ENCODE peak calls at places on chromosomes 4 and X, in eight cellular contexts. One of them, this sample, is unnamed.

GRCh38 chr4:12979797-12980196 is 504.3 kb downstream of the RAB28 start:
- DNase-seq in fibroblast of villous mesenchyme: no peak
- DNase-seq in Panc1: no peak
- DNase-seq in OCI-LY7: no peak
- DNase-seq in dorsolateral prefrontal cortex: no peak
- DNase-seq in foreskin fibroblast: no peak
- DNase-seq in fibroblast of mammary gland: no peak
- DNase-seq in mammary epithelial cell: no peak
- DNase-seq in this sample: no peak

GRCh38 chr4:87746001-87746400 is 53.4 kb upstream of the IBSP start:
- DNase-seq in fibroblast of villous mesenchyme: no peak
- DNase-seq in fibroblast of mammary gland: no peak
- DNase-seq in foreskin fibroblast: no peak
- DNase-seq in mammary epithelial cell: no peak
- DNase-seq in dorsolateral prefrontal cortex: no peak
- DNase-seq in Panc1: no peak
- DNase-seq in OCI-LY7: no peak
- DNase-seq in this sample: no peak

GRCh38 chr4:183729430-183730328 is 70.6 kb downstream of the TRAPPC11 start:
- DNase-seq in Panc1: no peak
- DNase-seq in dorsolateral prefrontal cortex: no peak
- DNase-seq in foreskin fibroblast: peak; percentile 1
- DNase-seq in fibroblast of mammary gland: peak; percentile 71
- DNase-seq in OCI-LY7: no peak
- DNase-seq in fibroblast of villous mesenchyme: no peak
- DNase-seq in mammary epithelial cell: peak; percentile 97
- DNase-seq in this sample: no peak

GRCh38 chr4:132276989-132277388 is 872.1 kb upstream of the PCDH10 start:
- DNase-seq in mammary epithelial cell: no peak
- DNase-seq in dorsolateral prefrontal cortex: no peak
- DNase-seq in OCI-LY7: no peak
- DNase-seq in fibroblast of mammary gland: no peak
- DNase-seq in foreskin fibroblast: no peak
- DNase-seq in fibroblast of villous mesenchyme: no peak
- DNase-seq in Panc1: no peak
- DNase-seq in this sample: no peak

GRCh38 chr4:56530269-56531148 is 24.9 kb downstream of the ARL9 start:
- DNase-seq in fibroblast of mammary gland: peak; percentile 77
- DNase-seq in Panc1: no peak
- DNase-seq in mammary epithelial cell: peak; percentile 55
- DNase-seq in fibroblast of villous mesenchyme: peak; percentile 80
- DNase-seq in foreskin fibroblast: peak; percentile 77
- DNase-seq in dorsolateral prefrontal cortex: peak; percentile 82
- DNase-seq in OCI-LY7: no peak
- DNase-seq in this sample: peak; percentile 45

GRCh38 chrX:48942895-48943294 is 14.5 kb downstream of the OTUD5 start:
- DNase-seq in dorsolateral prefrontal cortex: no peak
- DNase-seq in foreskin fibroblast: no peak
- DNase-seq in fibroblast of mammary gland: no peak
- DNase-seq in OCI-LY7: no peak
- DNase-seq in mammary epithelial cell: no peak
- DNase-seq in Panc1: no peak
- DNase-seq in fibroblast of villous mesenchyme: no peak
- DNase-seq in this sample: no peak

GRCh38 chr4:165208741-165209388 is 1.5 kb downstream of the KLHL2 start:
- DNase-seq in foreskin fibroblast: no peak
- DNase-seq in mammary epithelial cell: peak; percentile 32
- DNase-seq in fibroblast of mammary gland: peak; percentile 32
- DNase-seq in Panc1: no peak
- DNase-seq in OCI-LY7: peak; percentile 9
- DNase-seq in fibroblast of villous mesenchyme: peak; percentile 5
- DNase-seq in dorsolateral prefrontal cortex: no peak
- DNase-seq in this sample: no peak

GRCh38 chr4:159444668-159445067 is 341.8 kb downstream of the RAPGEF2 start:
- DNase-seq in fibroblast of villous mesenchyme: peak; percentile 28
- DNase-seq in Panc1: no peak
- DNase-seq in OCI-LY7: no peak
- DNase-seq in foreskin fibroblast: no peak
- DNase-seq in dorsolateral prefrontal cortex: no peak
- DNase-seq in mammary epithelial cell: peak; percentile 60
- DNase-seq in fibroblast of mammary gland: peak; percentile 60
- DNase-seq in this sample: no peak

GRCh38 chr4:173168396-173169177 is at the start of gene GALNT7:
- DNase-seq in fibroblast of villous mesenchyme: no peak
- DNase-seq in fibroblast of mammary gland: peak; percentile 40
- DNase-seq in Panc1: no peak
- DNase-seq in dorsolateral prefrontal cortex: peak; percentile 65
- DNase-seq in OCI-LY7: peak; percentile 74
- DNase-seq in mammary epithelial cell: peak; percentile 66
- DNase-seq in foreskin fibroblast: peak; percentile 33
- DNase-seq in this sample: no peak

GRCh38 chr4:71827811-71828210 is 43.9 kb upstream of the GC start:
- DNase-seq in fibroblast of villous mesenchyme: no peak
- DNase-seq in fibroblast of mammary gland: no peak
- DNase-seq in Panc1: no peak
- DNase-seq in mammary epithelial cell: no peak
- DNase-seq in foreskin fibroblast: no peak
- DNase-seq in dorsolateral prefrontal cortex: no peak
- DNase-seq in OCI-LY7: no peak
- DNase-seq in this sample: no peak

GRCh38 chrX:125497667-125498066 is 178.0 kb downstream of the TEX13C start:
- DNase-seq in dorsolateral prefrontal cortex: no peak
- DNase-seq in foreskin fibroblast: no peak
- DNase-seq in fibroblast of mammary gland: no peak
- DNase-seq in Panc1: no peak
- DNase-seq in mammary epithelial cell: no peak
- DNase-seq in OCI-LY7: no peak
- DNase-seq in fibroblast of villous mesenchyme: no peak
- DNase-seq in this sample: no peak

GRCh38 chr4:67292649-67293048 is 252.7 kb downstream of the CENPC start:
- DNase-seq in Panc1: no peak
- DNase-seq in fibroblast of mammary gland: no peak
- DNase-seq in mammary epithelial cell: no peak
- DNase-seq in dorsolateral prefrontal cortex: no peak
- DNase-seq in OCI-LY7: no peak
- DNase-seq in foreskin fibroblast: no peak
- DNase-seq in fibroblast of villous mesenchyme: no peak
- DNase-seq in this sample: no peak

GRCh38 chr4:78775278-78776030 is 696 bp upstream of the BMP2K start:
- DNase-seq in fibroblast of villous mesenchyme: peak; percentile 80
- DNase-seq in mammary epithelial cell: peak; percentile 72
- DNase-seq in foreskin fibroblast: peak; percentile 81
- DNase-seq in dorsolateral prefrontal cortex: peak; percentile 94
- DNase-seq in fibroblast of mammary gland: peak; percentile 73
- DNase-seq in OCI-LY7: peak; percentile 89
- DNase-seq in Panc1: peak; percentile 15
- DNase-seq in this sample: peak; percentile 60

GRCh38 chr4:140884431-140885058 is 128.4 kb upstream of the TBC1D9 start:
- DNase-seq in dorsolateral prefrontal cortex: no peak
- DNase-seq in Panc1: peak; percentile 45
- DNase-seq in foreskin fibroblast: peak; percentile 63
- DNase-seq in mammary epithelial cell: peak; percentile 46
- DNase-seq in OCI-LY7: peak; percentile 86
- DNase-seq in fibroblast of mammary gland: peak; percentile 81
- DNase-seq in fibroblast of villous mesenchyme: peak; percentile 74
- DNase-seq in this sample: peak; percentile 68

GRCh38 chr4:74038161-74039064 is at the start of gene CXCL3:
- DNase-seq in Panc1: no peak
- DNase-seq in fibroblast of villous mesenchyme: peak; percentile 55
- DNase-seq in foreskin fibroblast: peak; percentile 65
- DNase-seq in dorsolateral prefrontal cortex: peak; percentile 72
- DNase-seq in OCI-LY7: no peak
- DNase-seq in fibroblast of mammary gland: peak; percentile 63
- DNase-seq in mammary epithelial cell: peak; percentile 94
- DNase-seq in this sample: no peak

GRCh38 chr4:158035662-158036195 is 137.1 kb downstream of the GASK1B start:
- DNase-seq in foreskin fibroblast: no peak
- DNase-seq in Panc1: no peak
- DNase-seq in mammary epithelial cell: no peak
- DNase-seq in fibroblast of villous mesenchyme: no peak
- DNase-seq in dorsolateral prefrontal cortex: no peak
- DNase-seq in fibroblast of mammary gland: no peak
- DNase-seq in OCI-LY7: no peak
- DNase-seq in this sample: no peak

GRCh38 chr4:153401501-153401900 is 57.0 kb downstream of the MND1 start:
- DNase-seq in mammary epithelial cell: no peak
- DNase-seq in fibroblast of mammary gland: no peak
- DNase-seq in foreskin fibroblast: no peak
- DNase-seq in OCI-LY7: no peak
- DNase-seq in Panc1: no peak
- DNase-seq in fibroblast of villous mesenchyme: no peak
- DNase-seq in dorsolateral prefrontal cortex: no peak
- DNase-seq in this sample: no peak

GRCh38 chr4:124713213-124713592 is 671 bp upstream of the ANKRD50 start:
- DNase-seq in foreskin fibroblast: peak; percentile 63
- DNase-seq in fibroblast of mammary gland: peak; percentile 81
- DNase-seq in Panc1: no peak
- DNase-seq in dorsolateral prefrontal cortex: peak; percentile 84
- DNase-seq in fibroblast of villous mesenchyme: peak; percentile 74
- DNase-seq in OCI-LY7: peak; percentile 2
- DNase-seq in mammary epithelial cell: peak; percentile 54
- DNase-seq in this sample: peak; percentile 31

GRCh38 chr4:148163011-148163410 is 279.2 kb downstream of the NR3C2 start:
- DNase-seq in OCI-LY7: no peak
- DNase-seq in foreskin fibroblast: no peak
- DNase-seq in fibroblast of mammary gland: no peak
- DNase-seq in mammary epithelial cell: peak; percentile 19
- DNase-seq in dorsolateral prefrontal cortex: no peak
- DNase-seq in fibroblast of villous mesenchyme: no peak
- DNase-seq in Panc1: no peak
- DNase-seq in this sample: no peak

GRCh38 chr4:118839221-118839927 is 3.4 kb upstream of the SEC24D start:
- DNase-seq in dorsolateral prefrontal cortex: no peak
- DNase-seq in fibroblast of mammary gland: no peak
- DNase-seq in foreskin fibroblast: no peak
- DNase-seq in OCI-LY7: no peak
- DNase-seq in mammary epithelial cell: no peak
- DNase-seq in Panc1: no peak
- DNase-seq in fibroblast of villous mesenchyme: peak; percentile 38
- DNase-seq in this sample: no peak

GRCh38 chr4:8235224-8235623 is 34.3 kb upstream of the HTRA3 start:
- DNase-seq in OCI-LY7: peak; percentile 28
- DNase-seq in fibroblast of mammary gland: no peak
- DNase-seq in foreskin fibroblast: no peak
- DNase-seq in dorsolateral prefrontal cortex: no peak
- DNase-seq in mammary epithelial cell: no peak
- DNase-seq in Panc1: no peak
- DNase-seq in fibroblast of villous mesenchyme: no peak
- DNase-seq in this sample: no peak

GRCh38 chr4:52822583-52823477 is 39.3 kb upstream of the RASL11B start:
- DNase-seq in dorsolateral prefrontal cortex: no peak
- DNase-seq in fibroblast of villous mesenchyme: peak; percentile 98
- DNase-seq in OCI-LY7: no peak
- DNase-seq in foreskin fibroblast: peak; percentile 93
- DNase-seq in Panc1: no peak
- DNase-seq in fibroblast of mammary gland: peak; percentile 98
- DNase-seq in mammary epithelial cell: peak; percentile 85
- DNase-seq in this sample: peak; percentile 55

GRCh38 chr4:52824603-52825310 is 37.4 kb upstream of the RASL11B start:
- DNase-seq in fibroblast of mammary gland: peak; percentile 53
- DNase-seq in fibroblast of villous mesenchyme: peak; percentile 94
- DNase-seq in mammary epithelial cell: no peak
- DNase-seq in OCI-LY7: no peak
- DNase-seq in dorsolateral prefrontal cortex: no peak
- DNase-seq in foreskin fibroblast: peak; percentile 87
- DNase-seq in Panc1: no peak
- DNase-seq in this sample: peak; percentile 23

GRCh38 chr4:52825311-52826090 is 36.6 kb upstream of the RASL11B start:
- DNase-seq in mammary epithelial cell: no peak
- DNase-seq in dorsolateral prefrontal cortex: no peak
- DNase-seq in fibroblast of villous mesenchyme: no peak
- DNase-seq in OCI-LY7: no peak
- DNase-seq in foreskin fibroblast: no peak
- DNase-seq in Panc1: no peak
- DNase-seq in fibroblast of mammary gland: no peak
- DNase-seq in this sample: no peak

GRCh38 chr4:52823478-52824092 is 38.5 kb upstream of the RASL11B start:
- DNase-seq in foreskin fibroblast: no peak
- DNase-seq in fibroblast of villous mesenchyme: no peak
- DNase-seq in fibroblast of mammary gland: peak; percentile 92
- DNase-seq in OCI-LY7: no peak
- DNase-seq in dorsolateral prefrontal cortex: no peak
- DNase-seq in mammary epithelial cell: peak; percentile 92
- DNase-seq in Panc1: no peak
- DNase-seq in this sample: no peak

GRCh38 chr4:52824270-52824602 is 37.9 kb upstream of the RASL11B start:
- DNase-seq in mammary epithelial cell: no peak
- DNase-seq in Panc1: no peak
- DNase-seq in foreskin fibroblast: no peak
- DNase-seq in OCI-LY7: no peak
- DNase-seq in dorsolateral prefrontal cortex: no peak
- DNase-seq in fibroblast of villous mesenchyme: no peak
- DNase-seq in fibroblast of mammary gland: no peak
- DNase-seq in this sample: no peak
- TF ChIP-seq CTCF in mammary epithelial cell: no peak
- TF ChIP-seq CTCF in Panc1: no peak
- TF ChIP-seq CTCF in foreskin fibroblast: no peak
- TF ChIP-seq CTCF in OCI-LY7: no peak
- TF ChIP-seq CTCF in dorsolateral prefrontal cortex: no peak
- TF ChIP-seq CTCF in fibroblast of villous mesenchyme: no peak
- TF ChIP-seq CTCF in fibroblast of mammary gland: no peak
- TF ChIP-seq CTCF in this sample: no peak

GRCh38 chr4:6199344-6199921 is 916 bp downstream of the JAKMIP1 start:
- DNase-seq in fibroblast of villous mesenchyme: no peak
- DNase-seq in mammary epithelial cell: peak; percentile 17
- DNase-seq in OCI-LY7: no peak
- DNase-seq in fibroblast of mammary gland: no peak
- DNase-seq in dorsolateral prefrontal cortex: peak; percentile 57
- DNase-seq in foreskin fibroblast: no peak
- DNase-seq in Panc1: no peak
- DNase-seq in this sample: no peak
- H3K4me3 ChIP-seq in fibroblast of villous mesenchyme: no peak overlapping the region
- H3K4me3 ChIP-seq in mammary epithelial cell: no peak overlapping the region
- H3K4me3 ChIP-seq in OCI-LY7: peak overlapping the region; percentile 83
- H3K4me3 ChIP-seq in fibroblast of mammary gland: no peak overlapping the region
- H3K4me3 ChIP-seq in dorsolateral prefrontal cortex: peak overlapping the region; percentile 58
- H3K4me3 ChIP-seq in foreskin fibroblast: no peak overlapping the region
- H3K4me3 ChIP-seq in Panc1: peak overlapping the region; percentile 17
- H3K4me3 ChIP-seq in this sample: no peak overlapping the region

DNA sequence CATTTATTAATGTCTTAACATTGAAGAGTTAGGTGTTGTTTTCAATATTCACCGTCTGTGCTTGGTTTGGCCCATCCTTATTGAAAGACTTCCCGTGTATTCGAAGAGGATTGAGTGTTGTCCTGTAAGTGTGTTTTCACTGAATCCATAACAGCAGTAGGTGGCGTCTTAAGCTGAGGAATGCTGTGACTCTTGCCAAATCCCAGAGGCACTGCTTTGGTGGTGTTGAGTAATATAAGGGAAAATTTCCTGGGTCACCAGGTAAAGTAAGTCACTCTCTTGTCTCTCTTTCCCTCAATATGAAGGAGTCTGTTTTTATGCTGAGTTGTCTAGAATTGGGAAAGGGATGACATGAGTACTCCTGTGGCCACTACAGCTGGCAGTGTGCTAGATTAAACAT is 146.8 kb upstream of the ZXDB start:
- DNase-seq in OCI-LY7: no peak
- DNase-seq in mammary epithelial cell: peak; percentile 21
- DNase-seq in fibroblast of villous mesenchyme: no peak
- DNase-seq in dorsolateral prefrontal cortex: no peak
- DNase-seq in fibroblast of mammary gland: no peak
- DNase-seq in Panc1: no peak
- DNase-seq in foreskin fibroblast: no peak
- DNase-seq in this sample: no peak
- TF ChIP-seq CTCF in OCI-LY7: no peak
- TF ChIP-seq CTCF in mammary epithelial cell: no peak
- TF ChIP-seq CTCF in fibroblast of villous mesenchyme: no peak
- TF ChIP-seq CTCF in dorsolateral prefrontal cortex: no peak
- TF ChIP-seq CTCF in fibroblast of mammary gland: no peak
- TF ChIP-seq CTCF in Panc1: no peak
- TF ChIP-seq CTCF in foreskin fibroblast: no peak
- TF ChIP-seq CTCF in this sample: no peak

GRCh38 chrX:103792916-103793540 is 16.4 kb downstream of the PLP1 start:
- DNase-seq in OCI-LY7: no peak
- DNase-seq in fibroblast of villous mesenchyme: peak; percentile 25
- DNase-seq in foreskin fibroblast: peak; percentile 52
- DNase-seq in dorsolateral prefrontal cortex: no peak
- DNase-seq in Panc1: no peak
- DNase-seq in fibroblast of mammary gland: peak; percentile 80
- DNase-seq in mammary epithelial cell: peak; percentile 77
- DNase-seq in this sample: peak; percentile 28
- H3K4me3 ChIP-seq in OCI-LY7: no peak overlapping the region
- H3K4me3 ChIP-seq in fibroblast of villous mesenchyme: no peak overlapping the region
- H3K4me3 ChIP-seq in foreskin fibroblast: peak overlapping the region; percentile 42
- H3K4me3 ChIP-seq in dorsolateral prefrontal cortex: no peak overlapping the region
- H3K4me3 ChIP-seq in Panc1: no peak overlapping the region
- H3K4me3 ChIP-seq in fibroblast of mammary gland: no peak overlapping the region
- H3K4me3 ChIP-seq in mammary epithelial cell: peak overlapping the region; percentile 10
- H3K4me3 ChIP-seq in this sample: no peak overlapping the region

This sample was measured in astrocyte of the cerebellum.